ENCODE peak calls at places on chromosome 10, in four cellular contexts. N is psoas muscle; Z is right cardiac atrium; L is CD4-positive, CD25-positive, alpha-beta regulatory T cell. O is an unnamed sample. For H3K9me3, the result is how much of the 10 kb centered on the place peaks cover.

GRCh38 chr10:4546500-4546899 is 279.5 kb upstream of the AKR1E2 start:
- ATAC-seq in L (peak), Z (no peak), N (no peak), O (no peak)

GRCh38 chr10:110612073-110612472 is 32.1 kb upstream of the RBM20 start:
- ATAC-seq in Z (no peak), N (no peak), L (no peak), O (no peak)

GRCh38 chr10:48366261-48366660 is 59.8 kb downstream of the MAPK8 start:
- ATAC-seq in Z (no peak), L (no peak), N (no peak), O (no peak)

GRCh38 chr10:14562197-14562596 is 212.5 kb downstream of the FAM107B start:
- ATAC-seq in Z (no peak), L (no peak), N (no peak), O (no peak)

GRCh38 chr10:29326299-29326698 is 37.4 kb downstream of the LYZL1 start:
- ATAC-seq in Z (no peak), N (no peak), L (no peak), O (no peak)

GRCh38 chr10:108582387-108582786 is 1340.9 kb downstream of the XPNPEP1 start:
- ATAC-seq in N (no peak), L (no peak), Z (no peak), O (no peak)

GRCh38 chr10:24414597-24414996 is 205.7 kb downstream of the KIAA1217 start:
- ATAC-seq in Z (no peak), L (no peak), N (no peak), O (no peak)

GRCh38 chr10:29857843-29858242 is 201.5 kb downstream of the JCAD start:
- ATAC-seq in N (no peak), Z (no peak), L (no peak), O (no peak)

GRCh38 chr10:75904499-75905283 is 473.3 kb downstream of the LRMDA start:
- ATAC-seq in L (no peak), Z (peak), N (no peak), O (no peak)

GRCh38 chr10:67771200-67771599 is 66.8 kb downstream of the DNAJC12 start:
- ATAC-seq in Z (no peak), N (no peak), L (no peak), O (no peak)

GRCh38 chr10:71268247-71268691 is 50.8 kb upstream of the SLC29A3 start:
- ATAC-seq in L (no peak), N (peak), Z (peak), O (no peak)

GRCh38 chr10:114519306-114519669 is 115.0 kb upstream of the AFAP1L2 start:
- ATAC-seq in N (no peak), L (no peak), Z (peak), O (peak)

GRCh38 chr10:29037348-29038113 is 251.3 kb upstream of the LYZL1 start:
- ATAC-seq in N (no peak), L (no peak), Z (no peak), O (no peak)

GRCh38 chr10:110527731-110528171 is 30.0 kb downstream of the DUSP5 start:
- ATAC-seq in L (no peak), Z (no peak), N (no peak), O (no peak)

GRCh38 chr10:90960355-90960814 is 39.5 kb upstream of the ANKRD1 start:
- ATAC-seq in N (peak), Z (peak), L (no peak), O (no peak)

GRCh38 chr10:13146383-13146782 is 15.0 kb upstream of the MCM10 start:
- ATAC-seq in L (no peak), N (peak), Z (no peak), O (no peak)

GRCh38 chr10:62037166-62037831 is 135.8 kb downstream of the ARID5B start:
- ATAC-seq in N (peak), L (no peak), Z (peak), O (peak)

GRCh38 chr10:96833220-96834001 is 1.3 kb downstream of the LCOR start:
- ATAC-seq in L (no peak), N (peak), Z (peak), O (no peak)

GRCh38 chr10:87930141-87930540 is 66.7 kb downstream of the PTEN start:
- ATAC-seq in L (no peak), Z (no peak), N (no peak), O (no peak)

GRCh38 chr10:72170733-72171132 is 45.1 kb upstream of the ANAPC16 start:
- ATAC-seq in Z (no peak), L (no peak), N (no peak), O (no peak)

GRCh38 chr10:22990443-22990842 is 62.6 kb downstream of the ARMC3 start:
- ATAC-seq in N (no peak), L (no peak), Z (no peak), O (no peak)

GRCh38 chr10:66882271-66882670 is 43.6 kb upstream of the LRRTM3 start:
- ATAC-seq in L (no peak), N (no peak), Z (no peak), O (no peak)

GRCh38 chr10:3067859-3068179 is 471 bp downstream of the PFKP start:
- ATAC-seq in Z (no peak), L (no peak), N (no peak), O (no peak)

GRCh38 chr10:94103902-94104301 is 110.2 kb downstream of the PLCE1 start:
- ATAC-seq in L (no peak), N (no peak), Z (no peak), O (no peak)

GRCh38 chr10:110803830-110804338 is 67.8 kb upstream of the PDCD4 start:
- ATAC-seq in L (peak), N (peak), Z (peak), O (peak)

GRCh38 chr10:79159785-79160184 is 91.0 kb downstream of the ZMIZ1 start:
- ATAC-seq in L (no peak), Z (peak), N (peak), O (peak)

GRCh38 chr10:42830237-42830636 is 47.6 kb downstream of the BMS1 start:
- ATAC-seq in N (no peak), L (no peak), Z (no peak), O (no peak)

GRCh38 chr10:124917168-124917938 is 24.6 kb upstream of the ZRANB1 start:
- ATAC-seq in Z (peak), N (no peak), L (peak), O (peak)

GRCh38 chr10:24574161-24574560 is 149.5 kb downstream of the ARHGAP21 start:
- ATAC-seq in Z (no peak), L (no peak), N (no peak), O (no peak)

GRCh38 chr10:62063795-62064472 is 162.4 kb downstream of the ARID5B start:
- ATAC-seq in Z (peak), N (peak), L (peak), O (peak)

GRCh38 chr10:130230611-130231010 is 94.4 kb downstream of the GLRX3 start:
- ATAC-seq in L (no peak), N (no peak), Z (no peak), O (no peak)

GRCh38 chr10:130230036-130230435 is 93.8 kb downstream of the GLRX3 start:
- ATAC-seq in N (no peak), L (no peak), Z (no peak), O (no peak)

GRCh38 chr10:130233426-130233825 is 97.2 kb downstream of the GLRX3 start:
- ATAC-seq in L (no peak), Z (no peak), N (no peak), O (no peak)

GRCh38 chr10:130232361-130233360 is 96.5 kb downstream of the GLRX3 start:
- ATAC-seq in Z (no peak), L (no peak), N (no peak), O (no peak)

DNA sequence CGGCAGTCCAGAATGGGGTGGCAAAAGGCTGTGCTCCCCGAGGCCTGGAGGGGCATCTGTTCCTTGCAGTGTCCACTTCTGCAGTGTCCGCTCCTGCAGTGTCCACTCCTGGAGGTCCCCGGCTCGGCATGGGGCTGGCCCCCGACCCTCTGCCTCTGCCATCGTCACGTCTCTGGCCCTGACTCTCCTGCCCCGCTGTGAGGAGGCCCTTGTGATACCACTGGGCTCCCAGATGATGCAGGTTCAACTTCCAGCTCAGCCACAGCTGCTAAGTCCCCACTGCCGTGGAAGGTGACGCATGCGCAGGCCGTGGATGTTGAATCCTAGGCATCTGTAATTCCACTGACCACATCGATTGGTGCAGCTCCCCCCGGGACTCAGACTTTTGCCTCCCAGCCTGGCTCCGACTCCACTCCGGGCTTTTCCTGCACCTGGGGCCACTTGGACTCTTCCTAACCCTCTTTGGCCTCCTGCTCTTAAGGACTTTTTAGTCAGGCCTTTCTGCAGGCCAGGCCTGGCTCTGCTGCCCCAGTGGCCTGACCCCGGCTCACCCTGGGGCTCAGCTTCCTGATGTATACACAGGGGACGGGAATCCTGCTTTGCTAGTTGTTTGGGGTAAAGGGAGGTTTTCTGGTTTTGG is 95.1 kb downstream of the GLRX3 start:
- ATAC-seq in N (no peak), L (no peak), Z (no peak), O (no peak)
- H3K9me3 ChIP-seq in N (under half), L (under half), Z (under half), O (under half)

DNA sequence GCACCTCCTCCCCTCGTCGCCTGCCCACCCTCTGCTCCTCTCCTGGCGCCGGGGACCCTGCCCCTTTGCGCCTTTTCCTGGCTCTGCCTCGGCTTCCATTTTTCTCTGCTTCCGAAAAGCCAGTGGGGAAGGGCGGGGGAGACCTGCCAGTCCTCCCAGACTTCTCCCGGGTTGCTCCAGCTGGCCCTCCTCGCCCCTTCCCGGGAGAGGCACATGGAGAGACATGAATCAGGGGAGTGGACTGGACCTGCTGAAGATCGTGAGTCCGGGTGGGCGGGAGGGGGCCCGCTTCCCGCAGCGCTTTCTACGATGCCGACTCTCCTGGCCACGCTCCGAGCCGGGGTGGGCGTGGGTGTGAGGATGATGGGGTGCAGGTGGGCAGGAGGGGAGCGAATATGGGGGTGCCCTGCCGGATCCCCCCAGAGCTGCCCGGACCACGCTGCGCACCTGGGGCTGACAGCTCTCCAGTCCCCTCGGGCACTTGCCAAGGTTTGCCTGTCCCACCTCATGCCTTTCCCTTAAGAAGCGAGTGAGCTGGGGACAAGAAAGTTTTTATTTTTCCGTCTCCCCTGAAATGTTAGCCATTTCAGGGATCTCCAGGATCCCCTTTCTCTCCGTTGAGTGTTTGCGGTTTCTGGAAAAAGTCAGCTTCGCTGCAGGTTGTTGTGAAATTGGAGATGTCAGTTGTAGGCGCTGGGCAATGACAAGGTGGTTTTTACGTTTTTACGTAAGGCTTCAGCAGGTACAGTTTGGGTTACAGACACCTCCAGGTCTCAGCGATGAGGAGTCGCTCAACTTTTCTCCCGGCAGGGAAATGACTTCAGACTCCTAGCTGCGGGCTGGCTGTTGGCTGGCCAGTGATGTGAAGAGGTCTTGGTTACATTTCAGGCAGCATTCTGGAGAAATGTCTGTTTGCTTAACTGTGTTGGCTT is 999 bp downstream of the CACNB2 start:
- ATAC-seq in L (no peak), Z (peak), N (no peak), O (no peak)
- H3K4me3 ChIP-seq in L (no peak), Z (peak), N (peak), O (peak)

DNA sequence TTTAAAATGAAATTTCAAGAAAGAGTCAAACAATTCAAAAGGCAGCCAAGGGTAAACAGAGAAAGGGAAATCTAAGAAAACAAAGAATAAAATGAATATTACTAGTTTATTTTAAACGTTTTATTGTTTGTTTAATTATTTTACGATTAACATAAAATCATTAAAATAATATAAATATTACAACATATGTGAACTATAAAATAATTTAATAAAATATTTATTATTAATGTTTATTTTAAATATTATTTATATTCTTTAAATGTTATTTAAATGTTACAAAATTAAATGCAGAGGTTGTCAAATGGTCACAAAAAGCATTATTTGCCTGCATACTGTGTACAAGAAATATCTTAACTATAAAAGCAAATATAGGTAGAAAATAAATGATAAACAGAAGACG is 786.7 kb upstream of the GHITM start:
- ATAC-seq in Z (no peak), L (no peak), N (no peak), O (no peak)
- H3K9me3 ChIP-seq in Z (under half), L (under half), N (under half), O (under half)

GRCh38 chr10:43986396-43986795 is 337.7 kb upstream of the ZNF32 start:
- ATAC-seq in Z (no peak), L (no peak), N (no peak), O (no peak)
- H3K4me3 ChIP-seq in Z (no peak), L (no peak), N (no peak), O (no peak)

GRCh38 chr10:131750171-131750895 is 150.5 kb upstream of the PPP2R2D start:
- ATAC-seq in L (no peak), Z (no peak), N (no peak), O (no peak)

GRCh38 chr10:131748831-131749766 is 151.7 kb upstream of the PPP2R2D start:
- ATAC-seq in L (no peak), Z (no peak), N (no peak), O (no peak)

GRCh38 chr10:131750973-131751826 is 149.6 kb upstream of the PPP2R2D start:
- ATAC-seq in N (no peak), Z (no peak), L (no peak), O (no peak)

GRCh38 chr10:131748191-131748590 is 152.6 kb upstream of the PPP2R2D start:
- ATAC-seq in N (no peak), Z (no peak), L (no peak), O (no peak)

GRCh38 chr10:131749767-131750142 is 151.1 kb upstream of the PPP2R2D start:
- ATAC-seq in N (no peak), L (no peak), Z (no peak), O (no peak)
- H3K9me3 ChIP-seq in N (under half), L (under half), Z (under half), O (under half)

DNA sequence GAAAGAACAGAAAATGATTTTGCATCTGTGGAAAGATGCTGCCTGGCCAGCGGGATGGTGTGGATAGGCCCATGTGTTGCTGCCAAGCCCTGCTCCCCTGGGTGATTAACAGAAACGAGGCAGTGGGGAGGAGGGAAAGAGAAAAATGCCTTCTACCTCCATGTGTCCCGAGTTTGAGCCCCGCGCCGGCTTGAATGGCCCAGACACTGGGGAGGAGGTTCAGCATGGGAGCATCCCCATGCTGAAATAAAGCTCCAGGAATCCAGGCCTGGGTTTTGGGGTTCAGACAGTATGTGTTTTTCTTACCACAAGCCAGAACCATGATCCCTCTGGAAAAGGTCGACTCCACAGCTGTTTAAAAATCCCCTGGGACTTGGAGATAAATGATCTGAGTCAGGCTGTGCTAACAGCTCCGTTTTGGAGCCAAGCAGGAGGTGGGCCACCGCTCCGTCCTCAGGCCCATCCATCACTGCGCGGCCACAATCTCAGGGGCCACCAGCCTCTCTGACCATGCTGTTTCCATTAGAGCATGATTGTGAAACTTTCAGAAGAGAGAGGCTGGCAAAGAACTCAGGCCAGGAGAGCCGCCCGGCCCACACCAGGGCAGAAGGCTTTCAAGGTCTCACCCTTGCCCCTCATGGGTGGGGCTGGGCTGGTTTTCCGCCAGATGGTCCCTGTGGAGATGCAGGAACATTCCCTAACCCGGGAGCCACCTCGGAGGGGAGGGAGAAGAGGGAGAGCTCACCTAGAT is 299.7 kb downstream of the ZEB1 start:
- ATAC-seq in Z (peak), N (peak), L (no peak), O (peak)
- H3K4me3 ChIP-seq in Z (no peak), N (no peak), L (no peak), O (no peak)

DNA sequence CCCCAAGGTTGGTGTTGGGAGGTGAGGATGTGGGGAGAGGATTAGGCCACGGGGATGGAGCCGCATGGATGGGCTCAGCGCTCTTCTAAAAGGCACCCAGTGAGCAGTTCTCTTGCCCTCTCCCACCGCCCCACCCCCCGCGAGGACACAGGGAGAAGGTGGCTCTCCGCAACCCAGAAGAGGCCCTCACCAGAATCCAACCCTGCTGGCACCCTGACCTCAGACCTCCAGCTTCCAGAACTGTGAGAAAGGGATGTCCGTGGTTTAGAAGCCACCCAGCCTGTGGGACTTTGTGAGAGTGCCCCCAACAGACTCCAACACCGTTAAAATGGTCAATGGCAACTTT is 242.8 kb upstream of the PPP2R2D start:
- ATAC-seq in L (no peak), Z (no peak), N (no peak), O (no peak)
- H3K9me3 ChIP-seq in L (under half), Z (under half), N (under half), O (under half)

O was measured in gastroesophageal sphincter.